ENCODE peak calls at places on chromosome 22, in five cellular contexts. One of them, this sample, is unnamed.

GRCh38 chr22:28425211-28425610 is 254.4 kb downstream of the TTC28 start:
- DNase-seq in gastrocnemius medialis: no peak
- DNase-seq in prostate gland: no peak
- DNase-seq in H1: no peak
- DNase-seq in left ventricle myocardium inferior: no peak
- DNase-seq in this sample: no peak

GRCh38 chr22:48340727-48341709 is 1486.7 kb downstream of the BRD1 start:
- DNase-seq in H1: no peak
- DNase-seq in left ventricle myocardium inferior: no peak
- DNase-seq in gastrocnemius medialis: no peak
- DNase-seq in prostate gland: no peak
- DNase-seq in this sample: no peak

GRCh38 chr22:48675141-48675827 is 1152.4 kb downstream of the BRD1 start:
- DNase-seq in H1: no peak
- DNase-seq in prostate gland: no peak
- DNase-seq in gastrocnemius medialis: no peak
- DNase-seq in left ventricle myocardium inferior: no peak
- DNase-seq in this sample: no peak

GRCh38 chr22:31829505-31829904 is 75.7 kb downstream of the DEPDC5 start:
- DNase-seq in gastrocnemius medialis: no peak
- DNase-seq in left ventricle myocardium inferior: no peak
- DNase-seq in H1: no peak
- DNase-seq in prostate gland: no peak
- DNase-seq in this sample: peak

GRCh38 chr22:29842740-29843139 is 4.7 kb upstream of the ASCC2 start:
- DNase-seq in gastrocnemius medialis: no peak
- DNase-seq in left ventricle myocardium inferior: no peak
- DNase-seq in prostate gland: no peak
- DNase-seq in H1: no peak
- DNase-seq in this sample: peak

GRCh38 chr22:47164514-47165337 is 402.3 kb downstream of the TBC1D22A start:
- DNase-seq in gastrocnemius medialis: no peak
- DNase-seq in prostate gland: no peak
- DNase-seq in left ventricle myocardium inferior: no peak
- DNase-seq in H1: no peak
- DNase-seq in this sample: no peak

GRCh38 chr22:19291580-19292261 is at the start of gene CLTCL1:
- DNase-seq in left ventricle myocardium inferior: peak
- DNase-seq in prostate gland: peak
- DNase-seq in gastrocnemius medialis: peak
- DNase-seq in H1: peak
- DNase-seq in this sample: peak

GRCh38 chr22:27135582-27135981 is 478.2 kb downstream of the MIAT start:
- DNase-seq in H1: no peak
- DNase-seq in gastrocnemius medialis: no peak
- DNase-seq in prostate gland: no peak
- DNase-seq in left ventricle myocardium inferior: no peak
- DNase-seq in this sample: peak

GRCh38 chr22:44965171-44965570 is 44.6 kb downstream of the PHF21B start:
- DNase-seq in left ventricle myocardium inferior: no peak
- DNase-seq in H1: no peak
- DNase-seq in gastrocnemius medialis: no peak
- DNase-seq in prostate gland: no peak
- DNase-seq in this sample: no peak

DNA sequence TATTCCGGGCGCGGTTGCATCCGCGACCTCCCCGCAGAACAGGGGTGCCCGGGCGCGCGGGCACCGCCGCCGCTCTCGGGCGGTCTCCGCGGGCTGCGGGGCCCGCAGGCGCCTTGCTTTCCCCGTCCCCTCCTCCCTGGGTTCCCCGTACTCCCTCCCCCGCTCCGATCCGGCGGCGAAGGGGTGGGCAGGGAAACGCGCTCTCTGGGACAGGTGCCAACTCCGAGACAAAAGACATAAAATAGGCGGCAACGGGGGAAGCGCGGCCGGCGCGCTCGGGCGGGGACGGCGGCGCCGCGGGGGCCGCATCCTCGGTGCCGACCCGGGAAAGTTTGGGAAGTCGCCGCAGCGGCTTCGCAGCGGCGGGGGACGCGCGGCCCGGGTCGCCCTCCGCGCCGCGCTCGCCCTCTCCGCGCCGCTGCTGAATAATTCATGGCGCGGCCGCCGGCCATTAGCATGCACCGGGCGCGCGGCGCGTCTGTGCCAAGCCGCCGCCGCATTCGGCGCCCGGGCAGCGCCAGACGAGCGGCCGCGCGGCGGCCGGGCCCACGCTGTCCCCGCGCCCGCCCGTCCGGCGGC is 78.8 kb upstream of the PPARA start:
- DNase-seq in prostate gland: peak
- DNase-seq in gastrocnemius medialis: peak
- DNase-seq in H1: no peak
- DNase-seq in left ventricle myocardium inferior: peak
- DNase-seq in this sample: peak
- TF ChIP-seq CTCF in prostate gland: peak
- TF ChIP-seq CTCF in gastrocnemius medialis: no peak
- TF ChIP-seq CTCF in H1: no peak
- TF ChIP-seq CTCF in left ventricle myocardium inferior: no peak
- TF ChIP-seq CTCF in this sample: no peak

GRCh38 chr22:50340157-50340879 is 2.8 kb upstream of the PPP6R2 start:
- DNase-seq in left ventricle myocardium inferior: no peak
- DNase-seq in H1: no peak
- DNase-seq in prostate gland: no peak
- DNase-seq in gastrocnemius medialis: no peak
- DNase-seq in this sample: no peak

GRCh38 chr22:50346415-50346945 is 3.4 kb downstream of the PPP6R2 start:
- DNase-seq in gastrocnemius medialis: no peak
- DNase-seq in left ventricle myocardium inferior: no peak
- DNase-seq in prostate gland: no peak
- DNase-seq in H1: no peak
- DNase-seq in this sample: no peak

GRCh38 chr22:50341977-50342650 is 1.0 kb upstream of the PPP6R2 start:
- DNase-seq in H1: peak
- DNase-seq in gastrocnemius medialis: peak
- DNase-seq in left ventricle myocardium inferior: peak
- DNase-seq in prostate gland: peak
- DNase-seq in this sample: peak

GRCh38 chr22:50343541-50343935 is 411 bp downstream of the PPP6R2 start:
- DNase-seq in prostate gland: no peak
- DNase-seq in gastrocnemius medialis: no peak
- DNase-seq in left ventricle myocardium inferior: no peak
- DNase-seq in H1: no peak
- DNase-seq in this sample: no peak

GRCh38 chr22:50342651-50343540 is at the start of gene PPP6R2:
- DNase-seq in prostate gland: peak
- DNase-seq in H1: no peak
- DNase-seq in left ventricle myocardium inferior: peak
- DNase-seq in gastrocnemius medialis: peak
- DNase-seq in this sample: peak
- TF ChIP-seq CTCF in prostate gland: no peak
- TF ChIP-seq CTCF in H1: no peak
- TF ChIP-seq CTCF in left ventricle myocardium inferior: peak
- TF ChIP-seq CTCF in gastrocnemius medialis: no peak
- TF ChIP-seq CTCF in this sample: peak

GRCh38 chr22:20779014-20779812 is 5.3 kb downstream of the SERPIND1 start:
- DNase-seq in gastrocnemius medialis: no peak
- DNase-seq in prostate gland: no peak
- DNase-seq in H1: no peak
- DNase-seq in left ventricle myocardium inferior: no peak
- DNase-seq in this sample: no peak

GRCh38 chr22:20779813-20780148 is 5.9 kb downstream of the SERPIND1 start:
- DNase-seq in gastrocnemius medialis: no peak
- DNase-seq in prostate gland: no peak
- DNase-seq in H1: no peak
- DNase-seq in left ventricle myocardium inferior: no peak
- DNase-seq in this sample: no peak

GRCh38 chr22:20776624-20777405 is 2.9 kb downstream of the SERPIND1 start:
- DNase-seq in prostate gland: peak
- DNase-seq in gastrocnemius medialis: no peak
- DNase-seq in left ventricle myocardium inferior: no peak
- DNase-seq in H1: no peak
- DNase-seq in this sample: no peak

GRCh38 chr22:20775342-20775895 is 1.5 kb downstream of the SERPIND1 start:
- DNase-seq in prostate gland: no peak
- DNase-seq in gastrocnemius medialis: no peak
- DNase-seq in H1: no peak
- DNase-seq in left ventricle myocardium inferior: no peak
- DNase-seq in this sample: no peak

DNA sequence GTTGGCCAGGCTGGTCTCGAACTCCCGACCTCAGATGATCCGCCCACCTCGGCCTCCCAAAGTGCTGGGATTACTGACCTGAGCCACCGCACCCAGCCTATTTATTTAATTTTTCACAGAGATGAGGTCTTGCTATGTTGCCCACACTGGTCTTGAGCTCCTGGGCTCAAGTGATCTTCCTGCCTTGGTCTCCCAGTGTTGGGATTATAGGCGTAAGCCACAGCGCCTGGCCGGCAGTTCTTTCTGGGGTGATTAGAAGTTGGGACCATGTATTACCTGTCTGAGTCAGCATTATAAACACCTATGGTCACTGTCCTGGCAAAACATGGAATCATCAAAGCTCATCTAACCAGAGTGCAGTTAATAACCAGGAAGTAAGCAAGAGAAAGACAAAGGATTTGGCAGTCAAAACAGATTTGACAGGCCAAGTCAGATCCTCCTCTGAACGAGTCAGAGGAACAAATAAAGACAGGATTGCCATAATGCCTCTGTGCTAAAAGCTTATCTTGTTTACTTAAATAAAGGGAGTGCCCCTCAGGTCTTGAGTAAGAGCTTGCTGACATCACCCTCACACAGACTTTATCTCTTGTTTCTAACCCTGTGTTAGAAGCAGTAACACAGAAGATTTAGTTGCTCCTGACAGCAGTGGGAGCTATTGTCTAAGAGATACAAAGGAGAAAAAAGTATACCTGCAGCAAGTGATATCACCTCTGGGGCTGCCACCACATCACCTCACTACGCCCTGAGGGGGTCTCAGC is 3.7 kb downstream of the SERPIND1 start:
- DNase-seq in prostate gland: peak
- DNase-seq in H1: no peak
- DNase-seq in left ventricle myocardium inferior: no peak
- DNase-seq in gastrocnemius medialis: peak
- DNase-seq in this sample: peak
- TF ChIP-seq CTCF in prostate gland: peak
- TF ChIP-seq CTCF in H1: no peak
- TF ChIP-seq CTCF in left ventricle myocardium inferior: no peak
- TF ChIP-seq CTCF in gastrocnemius medialis: no peak
- TF ChIP-seq CTCF in this sample: peak

DNA sequence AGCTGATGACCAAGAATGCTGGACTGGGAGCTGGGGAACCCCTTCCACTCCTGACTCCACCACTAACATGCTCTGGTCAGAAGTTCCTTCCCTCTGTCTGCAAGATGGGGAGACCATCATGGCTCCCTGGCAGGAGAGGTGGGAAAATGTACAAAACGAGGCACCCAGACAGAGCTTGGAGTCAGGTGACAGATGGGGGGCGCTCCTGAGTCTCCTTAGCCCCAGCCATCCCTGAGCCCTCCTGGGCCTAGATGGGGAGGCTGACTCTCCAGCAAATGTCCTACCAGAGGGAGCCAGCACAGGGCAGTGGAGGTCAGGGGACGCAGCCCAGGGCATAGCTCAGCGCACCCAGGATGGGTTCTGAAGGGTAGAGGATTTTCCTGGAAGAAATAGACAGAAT is 20.0 kb downstream of the KCNJ4 start:
- DNase-seq in H1: no peak
- DNase-seq in gastrocnemius medialis: no peak
- DNase-seq in prostate gland: no peak
- DNase-seq in left ventricle myocardium inferior: no peak
- DNase-seq in this sample: no peak
- TF ChIP-seq CTCF in H1: peak
- TF ChIP-seq CTCF in gastrocnemius medialis: no peak
- TF ChIP-seq CTCF in prostate gland: no peak
- TF ChIP-seq CTCF in left ventricle myocardium inferior: no peak
- TF ChIP-seq CTCF in this sample: peak

DNA sequence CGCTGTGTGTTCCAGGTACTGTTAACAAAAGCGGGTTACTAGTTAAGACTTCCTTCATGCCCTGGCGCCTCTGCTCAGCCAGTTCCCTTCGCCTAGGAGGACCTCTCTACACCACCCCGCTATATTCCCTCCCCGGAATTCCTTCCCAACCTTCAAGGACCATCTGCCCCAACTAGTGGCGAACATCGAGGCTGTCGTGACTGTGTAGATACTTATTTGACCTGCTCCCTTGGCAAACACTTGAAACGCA is 450 bp upstream of the BCL2L13 start:
- DNase-seq in prostate gland: peak
- DNase-seq in gastrocnemius medialis: no peak
- DNase-seq in left ventricle myocardium inferior: no peak
- DNase-seq in H1: no peak
- DNase-seq in this sample: no peak
- TF ChIP-seq CTCF in prostate gland: no peak
- TF ChIP-seq CTCF in gastrocnemius medialis: no peak
- TF ChIP-seq CTCF in left ventricle myocardium inferior: no peak
- TF ChIP-seq CTCF in H1: peak
- TF ChIP-seq CTCF in this sample: peak

GRCh38 chr22:36773935-36774334 is 2.0 kb downstream of the IFT27 start:
- DNase-seq in prostate gland: no peak
- DNase-seq in gastrocnemius medialis: no peak
- DNase-seq in H1: no peak
- DNase-seq in left ventricle myocardium inferior: no peak
- DNase-seq in this sample: peak
- TF ChIP-seq CTCF in prostate gland: peak
- TF ChIP-seq CTCF in gastrocnemius medialis: no peak
- TF ChIP-seq CTCF in H1: peak
- TF ChIP-seq CTCF in left ventricle myocardium inferior: peak
- TF ChIP-seq CTCF in this sample: peak

DNA sequence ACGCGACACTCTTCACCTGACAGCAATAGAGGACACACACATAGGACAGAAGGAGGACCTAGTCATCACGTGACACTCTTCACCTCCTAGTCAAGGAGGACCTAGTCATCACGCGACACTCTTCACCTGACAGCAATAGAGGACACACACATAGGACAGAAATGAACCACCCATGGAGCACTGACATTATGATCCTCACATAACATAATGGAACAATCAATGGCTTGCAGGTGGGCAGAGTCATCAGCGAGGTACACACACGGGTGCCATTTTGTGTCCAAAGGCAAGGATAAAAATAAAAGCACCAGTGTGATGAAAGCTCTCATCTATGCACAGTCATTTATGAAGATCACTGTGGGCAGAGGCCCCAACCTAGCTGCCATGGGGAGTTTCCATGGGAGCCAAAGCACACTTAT is 354.7 kb downstream of the LARGE1 start:
- DNase-seq in prostate gland: no peak
- DNase-seq in H1: no peak
- DNase-seq in gastrocnemius medialis: no peak
- DNase-seq in left ventricle myocardium inferior: peak
- DNase-seq in this sample: no peak
- TF ChIP-seq CTCF in prostate gland: no peak
- TF ChIP-seq CTCF in H1: no peak
- TF ChIP-seq CTCF in gastrocnemius medialis: no peak
- TF ChIP-seq CTCF in left ventricle myocardium inferior: no peak
- TF ChIP-seq CTCF in this sample: no peak